ENCODE peak calls at places on chromosomes 5 and 9, in seven cellular contexts. J is effector memory CD8-positive, alpha-beta T cell; R is BJ; E is activated CD8-positive, alpha-beta memory T cell treated with anti-CD3 and anti-CD28 coated beads, Interleukin-2, amount 50 U/mL, for 48 hours; Y is NCI-H1417; U is stimulated activated CD4-positive, alpha-beta T cell treated with anti-CD3 and anti-CD28 coated beads, Interleukin-1b, Interleukin-23, amount 100 ng/mL, for 1 hour; H is NCI-H774. I is an unnamed sample.

GRCh38 chr5:41871866-41872265 is 1.6 kb upstream of the OXCT1 start:
- DNase-seq in Y (no peak), H (no peak), U (no peak), R (no peak), E (no peak), J (no peak), I (peak)

GRCh38 chr9:108382267-108382666 is 473.5 kb downstream of the ACTL7B start:
- DNase-seq in Y (peak), E (no peak), U (no peak), R (no peak), J (no peak), H (peak), I (no peak)

GRCh38 chr5:142925795-142926194 is 155.6 kb downstream of the ARHGAP26 start:
- DNase-seq in Y (no peak), H (no peak), R (peak), J (no peak), U (no peak), E (no peak), I (no peak)

GRCh38 chr5:172175263-172175719 is 12.7 kb downstream of the STK10 start:
- DNase-seq in Y (no peak), E (peak), H (no peak), R (no peak), U (peak), J (peak), I (peak)

GRCh38 chr9:109775516-109775915 is 4.5 kb upstream of the PALM2AKAP2 start:
- DNase-seq in J (no peak), Y (no peak), R (peak), U (no peak), H (no peak), E (no peak), I (no peak)

GRCh38 chr5:147176422-147176821 is 58.4 kb upstream of the STK32A start:
- DNase-seq in R (no peak), U (no peak), H (no peak), Y (no peak), E (no peak), J (no peak), I (no peak)

GRCh38 chr5:72662936-72663335 is 153.5 kb upstream of the TNPO1 start:
- DNase-seq in E (no peak), U (no peak), Y (no peak), J (no peak), R (no peak), H (no peak), I (no peak)

GRCh38 chr5:130243641-130244040 is 339.4 kb downstream of the CHSY3 start:
- DNase-seq in U (no peak), H (no peak), E (no peak), R (no peak), Y (no peak), J (no peak), I (no peak)

GRCh38 chr9:89686134-89686533 is 81.3 kb downstream of the GADD45G start:
- DNase-seq in E (no peak), U (no peak), H (peak), J (no peak), R (no peak), Y (peak), I (peak)

GRCh38 chr5:100731768-100732167 is 171.3 kb downstream of the ST8SIA4 start:
- DNase-seq in U (no peak), R (no peak), J (peak), Y (no peak), E (no peak), H (peak), I (no peak)

GRCh38 chr5:107808671-107809137 is 138.0 kb upstream of the EFNA5 start:
- DNase-seq in H (no peak), J (no peak), U (no peak), E (no peak), Y (peak), R (no peak), I (no peak)

GRCh38 chr5:76715734-76716455 is at the start of gene F2R:
- DNase-seq in R (no peak), H (no peak), Y (peak), E (peak), U (no peak), J (peak), I (peak)

GRCh38 chr9:93080406-93080805 is 15.6 kb upstream of the CARD19 start:
- DNase-seq in Y (no peak), H (no peak), J (no peak), E (peak), U (no peak), R (no peak), I (no peak)

GRCh38 chr5:169071-169727 is 22.1 kb upstream of the LRRC14B start:
- DNase-seq in E (no peak), U (no peak), J (no peak), Y (no peak), R (peak), H (no peak), I (peak)

GRCh38 chr9:136225748-136226679 is 19.6 kb downstream of the QSOX2 start:
- DNase-seq in U (peak), R (no peak), J (peak), H (peak), Y (peak), E (peak), I (peak)

GRCh38 chr5:173962436-173962835 is 26.5 kb upstream of the C5orf47 start:
- DNase-seq in Y (no peak), J (no peak), R (no peak), H (no peak), E (no peak), U (no peak), I (no peak)

GRCh38 chr5:9466677-9467076 is 79.2 kb downstream of the SEMA5A start:
- DNase-seq in H (no peak), E (no peak), U (no peak), R (peak), J (no peak), Y (no peak), I (no peak)

GRCh38 chr9:98522487-98522886 is 186.2 kb downstream of the GABBR2 start:
- DNase-seq in J (no peak), Y (no peak), R (no peak), E (no peak), U (no peak), H (no peak), I (no peak)

GRCh38 chr9:130241198-130241535 is 24.4 kb upstream of the HMCN2 start:
- DNase-seq in H (no peak), Y (no peak), R (no peak), J (no peak), E (no peak), U (no peak), I (no peak)

GRCh38 chr9:93510041-93510440 is 56.7 kb upstream of the FAM120AOS start:
- DNase-seq in U (no peak), J (no peak), E (no peak), Y (no peak), R (no peak), H (no peak), I (no peak)

GRCh38 chr5:43642428-43642827 is 39.4 kb downstream of the NNT start:
- DNase-seq in U (no peak), R (no peak), Y (no peak), H (no peak), J (no peak), E (no peak), I (no peak)

GRCh38 chr9:32401471-32401870 is 17.0 kb downstream of the ACO1 start:
- DNase-seq in H (no peak), U (no peak), Y (no peak), R (no peak), E (no peak), J (no peak), I (no peak)

GRCh38 chr5:142971296-142972013 is 201.3 kb downstream of the ARHGAP26 start:
- DNase-seq in J (no peak), H (no peak), R (no peak), U (no peak), E (no peak), Y (no peak), I (no peak)

GRCh38 chr5:137594717-137595116 is 95.6 kb upstream of the SPOCK1 start:
- DNase-seq in U (no peak), E (no peak), J (no peak), Y (no peak), R (no peak), H (no peak), I (no peak)

GRCh38 chr5:157994271-157994691 is 135.3 kb upstream of the CLINT1 start:
- DNase-seq in Y (no peak), H (no peak), U (no peak), J (peak), E (no peak), R (no peak), I (no peak)

GRCh38 chr9:135641745-135642144 is 2.4 kb upstream of the GLT6D1 start:
- DNase-seq in H (no peak), U (no peak), R (no peak), Y (no peak), E (no peak), J (no peak), I (no peak)

GRCh38 chr5:71873202-71873601 is 154.1 kb downstream of the CARTPT start:
- DNase-seq in R (no peak), J (no peak), H (peak), E (no peak), U (no peak), Y (peak), I (no peak)

GRCh38 chr9:132404228-132404881 is 2.3 kb downstream of the TTF1 start:
- DNase-seq in H (no peak), R (no peak), U (no peak), Y (no peak), E (no peak), J (no peak), I (no peak)

GRCh38 chr5:123700624-123701023 is 188.6 kb downstream of the CSNK1G3 start:
- DNase-seq in U (no peak), Y (no peak), H (no peak), R (peak), J (no peak), E (no peak), I (no peak)

GRCh38 chr9:115944166-115944948 is 209.2 kb upstream of the PAPPA start:
- DNase-seq in E (no peak), H (no peak), U (no peak), R (peak), Y (peak), J (no peak), I (peak)

GRCh38 chr5:9269024-9269423 is 276.9 kb downstream of the SEMA5A start:
- DNase-seq in U (no peak), Y (no peak), J (no peak), R (no peak), E (no peak), H (no peak), I (no peak)

GRCh38 chr9:33435821-33436277 is 11.5 kb downstream of the AQP3 start:
- DNase-seq in H (no peak), U (no peak), Y (no peak), R (no peak), E (no peak), J (no peak), I (no peak)

GRCh38 chr5:128905225-128906110 is 59.8 kb upstream of the SLC27A6 start:
- DNase-seq in U (peak), R (peak), J (peak), E (no peak), Y (peak), H (peak), I (peak)